ENCODE peak calls at places on chromosomes 4 and X, in nine cellular contexts. K, A, T, W, F, Q, P, H and M are unnamed samples.

GRCh38 chr4:156933633-156934258 is 37.9 kb downstream of the PDGFC start:
- DNase-seq in W (peak), K (no peak), A (no peak), Q (peak), F (no peak), T (no peak), H (no peak), P (no peak), M (peak)

GRCh38 chr4:7823416-7823824 is 116.2 kb downstream of the AFAP1 start:
- DNase-seq in T (peak), H (no peak), W (no peak), K (no peak), F (peak), A (no peak), Q (no peak), P (no peak), M (no peak)

GRCh38 chr4:155592568-155593343 is 73.9 kb upstream of the GUCY1A1 start:
- DNase-seq in Q (no peak), F (no peak), W (no peak), A (no peak), T (no peak), K (no peak), P (no peak), H (no peak), M (no peak)

GRCh38 chr4:73573794-73574528 is 46.3 kb downstream of the RASSF6 start:
- DNase-seq in F (peak), T (peak), H (no peak), W (peak), K (peak), Q (peak), P (no peak), A (peak), M (peak)

GRCh38 chr4:4593596-4593995 is 51.7 kb upstream of the STX18 start:
- DNase-seq in K (no peak), T (no peak), F (no peak), P (no peak), W (no peak), Q (no peak), A (no peak), H (no peak), M (no peak)

GRCh38 chr4:4918067-4918466 is 58.6 kb downstream of the MSX1 start:
- DNase-seq in F (no peak), H (no peak), W (no peak), A (no peak), K (no peak), Q (no peak), T (no peak), P (no peak), M (no peak)

GRCh38 chr4:142474398-142475087 is 371.6 kb downstream of the INPP4B start:
- DNase-seq in T (no peak), W (peak), K (no peak), P (no peak), F (no peak), A (peak), Q (peak), H (peak), M (peak)

GRCh38 chrX:46311581-46312120 is 233.6 kb downstream of the ZNF674 start:
- DNase-seq in T (no peak), P (no peak), F (no peak), H (no peak), Q (no peak), K (no peak), W (no peak), A (no peak), M (no peak)

GRCh38 chrX:10177620-10178019 is 20.8 kb downstream of the CLCN4 start:
- DNase-seq in K (no peak), A (no peak), Q (no peak), F (no peak), T (no peak), H (no peak), P (no peak), W (no peak), M (no peak)

GRCh38 chrX:2391869-2392606 is 108.7 kb downstream of the DHRSX start:
- DNase-seq in W (peak), Q (peak), K (no peak), T (no peak), P (no peak), H (no peak), A (no peak), F (no peak), M (peak)

GRCh38 chr4:17033256-17034245 is 135.1 kb upstream of the LDB2 start:
- DNase-seq in P (no peak), Q (no peak), H (no peak), W (no peak), T (no peak), A (no peak), F (no peak), K (no peak), M (no peak)

GRCh38 chrX:5458300-5458699 is 770.4 kb downstream of the NLGN4X start:
- DNase-seq in A (no peak), Q (no peak), F (no peak), W (no peak), T (no peak), H (no peak), P (no peak), K (no peak), M (no peak)

GRCh38 chr4:87973283-87974169 is 2.0 kb upstream of the SPP1 start:
- DNase-seq in H (peak), F (peak), W (peak), P (no peak), T (peak), Q (peak), A (no peak), K (peak), M (peak)

GRCh38 chr4:40149960-40150385 is 46.9 kb upstream of the RHOH start:
- DNase-seq in A (peak), K (peak), Q (peak), H (peak), F (peak), T (peak), P (peak), W (peak), M (peak)

GRCh38 chr4:7361256-7361655 is 73.5 kb downstream of the PSAPL1 start:
- DNase-seq in H (no peak), T (no peak), K (no peak), A (no peak), W (no peak), Q (no peak), P (no peak), F (peak), M (no peak)

GRCh38 chrX:130741584-130741983 is 161.4 kb downstream of the ENOX2 start:
- DNase-seq in H (no peak), A (no peak), T (no peak), W (no peak), P (no peak), Q (no peak), F (no peak), K (no peak), M (no peak)

GRCh38 chrX:44063611-44064010 is 90.4 kb upstream of the NDP start:
- DNase-seq in A (no peak), T (no peak), F (no peak), K (no peak), Q (no peak), P (no peak), H (no peak), W (no peak), M (no peak)

GRCh38 chr4:76453232-76453631 is 18.2 kb downstream of the SHROOM3 start:
- DNase-seq in F (no peak), Q (no peak), H (no peak), A (no peak), K (no peak), W (no peak), T (no peak), P (no peak), M (no peak)

GRCh38 chrX:65688403-65688881 is 21.0 kb downstream of the MSN start:
- DNase-seq in Q (peak), T (no peak), A (no peak), W (peak), H (no peak), K (no peak), P (no peak), F (no peak), M (no peak)

GRCh38 chr4:71290074-71290473 is 48.7 kb upstream of the SLC4A4 start:
- DNase-seq in T (no peak), K (no peak), W (peak), F (no peak), H (no peak), Q (no peak), P (no peak), A (no peak), M (no peak)

GRCh38 chrX:57821703-57822375 is 88.4 kb downstream of the ZXDA start:
- DNase-seq in A (no peak), W (peak), T (no peak), F (peak), K (peak), P (no peak), H (peak), Q (peak), M (peak)

GRCh38 chr4:153988446-153988845 is 199.6 kb upstream of the SFRP2 start:
- DNase-seq in H (no peak), P (no peak), W (no peak), A (no peak), Q (no peak), T (no peak), F (no peak), K (no peak), M (no peak)

GRCh38 chr4:1053080-1053661 is 41.7 kb downstream of the FGFRL1 start:
- DNase-seq in T (no peak), P (no peak), A (peak), K (no peak), H (no peak), F (peak), W (peak), Q (no peak), M (no peak)

GRCh38 chr4:140005699-140006098 is 148.3 kb downstream of the MAML3 start:
- DNase-seq in P (no peak), H (no peak), K (no peak), W (no peak), Q (no peak), T (no peak), F (no peak), A (no peak), M (no peak)

GRCh38 chr4:161466321-161466720 is 697.5 kb downstream of the FSTL5 start:
- DNase-seq in P (no peak), A (no peak), K (no peak), T (no peak), Q (no peak), H (no peak), F (no peak), W (no peak), M (no peak)

GRCh38 chr4:87122252-87122651 is 98.2 kb downstream of the KLHL8 start:
- DNase-seq in W (no peak), K (no peak), H (no peak), P (no peak), T (peak), F (no peak), A (no peak), Q (no peak), M (peak)

GRCh38 chr4:663438-664428 is 10.3 kb downstream of the ATP5ME start:
- DNase-seq in W (no peak), P (peak), K (peak), A (peak), F (peak), Q (no peak), H (peak), T (no peak), M (no peak)

GRCh38 chr4:109424093-109424818 is 9.4 kb upstream of the SEC24B start:
- DNase-seq in W (peak), F (no peak), T (no peak), H (no peak), P (no peak), Q (no peak), K (no peak), A (no peak), M (no peak)

GRCh38 chr4:151744614-151745013 is 16.2 kb downstream of the GATB start:
- DNase-seq in H (no peak), F (no peak), K (no peak), Q (peak), P (no peak), A (no peak), T (no peak), W (peak), M (peak)

GRCh38 chr4:25178838-25179261 is 18.6 kb upstream of the SEPSECS start:
- DNase-seq in K (peak), H (no peak), Q (no peak), T (no peak), A (no peak), F (no peak), W (no peak), P (no peak), M (no peak)

GRCh38 chr4:15765910-15766703 is 12.0 kb upstream of the CD38 start:
- DNase-seq in K (peak), F (no peak), P (no peak), T (no peak), Q (no peak), W (no peak), H (peak), A (no peak), M (no peak)

GRCh38 chrX:75151828-75152592 is 4.1 kb downstream of the ABCB7 start:
- DNase-seq in F (no peak), W (no peak), Q (peak), A (no peak), K (no peak), H (no peak), T (no peak), P (no peak), M (no peak)

GRCh38 chr4:141120036-141120593 is 13.2 kb downstream of the RNF150 start:
- DNase-seq in F (no peak), Q (no peak), K (no peak), W (no peak), A (no peak), H (no peak), T (no peak), P (no peak), M (no peak)

GRCh38 chrX:47200385-47201150 is 6.9 kb downstream of the UBA1 start:
- DNase-seq in A (peak), T (peak), W (peak), F (no peak), H (no peak), P (no peak), K (no peak), Q (no peak), M (no peak)

GRCh38 chrX:105752334-105752733 is 70.0 kb upstream of the NRK start:
- DNase-seq in W (no peak), P (no peak), A (no peak), H (no peak), F (no peak), T (no peak), K (no peak), Q (no peak), M (no peak)

GRCh38 chr4:169604131-169604900 is 8.1 kb downstream of the NEK1 start:
- DNase-seq in A (no peak), T (peak), F (no peak), Q (peak), P (no peak), W (peak), K (peak), H (no peak), M (no peak)

GRCh38 chr4:5563856-5564255 is 144.5 kb downstream of the EVC2 start:
- DNase-seq in F (no peak), Q (no peak), T (no peak), H (no peak), P (no peak), K (no peak), A (no peak), W (no peak), M (no peak)